ENCODE peak calls at places on chromosomes 16 and 17, in five cellular contexts. B is AG04449, M is ascending aorta, S is GM13976, Y is T-cell. H is an unnamed sample.
A peak's percentile ranks its signal among the peaks of the same experiment; 100 is the strongest.

GRCh38 chr16:29668267-29668666 is 5.2 kb downstream of the SPN start:
- DNase-seq in S (no peak), Y (no peak), B (no peak), M (no peak), H (no peak)

GRCh38 chr17:42179911-42180410 is 981 bp downstream of the KCNH4 start:
- DNase-seq in Y (no peak), B (no peak), M (no peak), S (peak; percentile 70), H (no peak)

GRCh38 chr17:68749742-68750562 is 148.8 kb upstream of the FAM20A start:
- DNase-seq in M (no peak), S (no peak), Y (no peak), B (no peak), H (no peak)

GRCh38 chr17:61323696-61324539 is 75.7 kb upstream of the TBX2 start:
- DNase-seq in S (no peak), Y (no peak), B (no peak), M (no peak), H (no peak)

GRCh38 chr17:9768381-9768934 is 22.9 kb downstream of the DHRS7C start:
- DNase-seq in B (no peak), M (no peak), S (peak; percentile 55), Y (no peak), H (no peak)

GRCh38 chr17:64202683-64203430 is 60.2 kb downstream of the TEX2 start:
- DNase-seq in B (no peak), Y (no peak), M (no peak), S (no peak), H (peak; percentile 67)

GRCh38 chr17:330993-331701 is 21.5 kb downstream of the RPH3AL start:
- DNase-seq in Y (peak; percentile 9), B (no peak), M (no peak), S (no peak), H (no peak)

GRCh38 chr16:84643180-84643583 is 5.1 kb upstream of the KLHL36 start:
- DNase-seq in M (peak; percentile 41), Y (no peak), S (no peak), B (peak; percentile 64), H (peak; percentile 84)

GRCh38 chr16:12067714-12068401 is 91.3 kb downstream of the SNX29 start:
- DNase-seq in S (peak; percentile 81), Y (no peak), B (peak; percentile 46), M (no peak), H (no peak)

GRCh38 chr17:61064087-61064951 is 335.3 kb upstream of the TBX2 start:
- DNase-seq in B (no peak), M (no peak), S (no peak), Y (no peak), H (no peak)

GRCh38 chr17:9924735-9925191 is 19.7 kb upstream of the RCVRN start:
- DNase-seq in S (peak; percentile 78), B (no peak), Y (no peak), M (no peak), H (peak; percentile 52)

GRCh38 chr17:70258465-70258864 is 89.1 kb downstream of the KCNJ2 start:
- DNase-seq in M (no peak), Y (no peak), B (no peak), S (no peak), H (no peak)

GRCh38 chr16:88473666-88474534 is 20.8 kb downstream of the ZFPM1 start:
- DNase-seq in B (no peak), Y (no peak), M (no peak), S (no peak), H (no peak)

GRCh38 chr16:89188064-89188441 is 12.3 kb downstream of the SLC22A31 start:
- DNase-seq in B (no peak), S (no peak), M (no peak), Y (no peak), H (no peak)

GRCh38 chr16:89890886-89891657 is 17.7 kb downstream of the TCF25 start:
- DNase-seq in B (no peak), M (no peak), S (no peak), Y (no peak), H (no peak)

GRCh38 chr16:1174477-1175357 is 21.8 kb downstream of the CACNA1H start:
- DNase-seq in Y (no peak), B (no peak), S (no peak), M (no peak), H (no peak)

GRCh38 chr16:85913688-85914422 is 14.9 kb downstream of the IRF8 start:
- DNase-seq in M (no peak), S (no peak), B (no peak), Y (no peak), H (no peak)

GRCh38 chr17:28385037-28385797 is 13.7 kb downstream of the SARM1 start:
- DNase-seq in M (peak; percentile 1), B (no peak), Y (no peak), S (no peak), H (no peak)

GRCh38 chr16:49608801-49609200 is 235.2 kb downstream of the C16orf78 start:
- DNase-seq in Y (no peak), M (no peak), B (peak; percentile 33), S (no peak), H (no peak)

GRCh38 chr17:83152745-83153611 is 73.6 kb downstream of the METRNL start:
- DNase-seq in S (no peak), M (no peak), B (no peak), Y (no peak), H (no peak)

GRCh38 chr16:24721830-24722238 is 7.6 kb upstream of the TNRC6A start:
- DNase-seq in B (no peak), M (no peak), S (no peak), Y (no peak), H (no peak)

GRCh38 chr17:77371117-77371887 is 230.5 kb downstream of the SEC14L1 start:
- DNase-seq in S (no peak), Y (no peak), M (no peak), B (peak; percentile 62), H (no peak)

GRCh38 chr17:17704931-17705330 is 23.7 kb downstream of the RAI1 start:
- DNase-seq in Y (no peak), M (no peak), S (no peak), B (no peak), H (no peak)

GRCh38 chr16:3528406-3528805 is 27.6 kb downstream of the CLUAP1 start:
- DNase-seq in S (no peak), M (no peak), B (no peak), Y (no peak), H (no peak)

GRCh38 chr16:87392823-87393679 is 915 bp downstream of the MAP1LC3B start:
- DNase-seq in Y (no peak), M (no peak), B (no peak), S (peak; percentile 54), H (no peak)

GRCh38 chr17:76378548-76379274 is 5.7 kb upstream of the SPHK1 start:
- DNase-seq in M (no peak), Y (no peak), S (no peak), B (no peak), H (no peak)

GRCh38 chr16:89246383-89246902 is 28.9 kb downstream of the ZNF778 start:
- DNase-seq in B (no peak), M (no peak), Y (no peak), S (no peak), H (no peak)

GRCh38 chr16:27458196-27458728 is 56.3 kb downstream of the IL21R start:
- DNase-seq in S (no peak), M (no peak), B (no peak), Y (no peak), H (no peak)

GRCh38 chr16:12340151-12340733 is 363.7 kb downstream of the SNX29 start:
- DNase-seq in B (no peak), Y (no peak), M (no peak), S (peak; percentile 49), H (no peak)

GRCh38 chr17:80950466-80951120 is 41.0 kb upstream of the CHMP6 start:
- DNase-seq in B (no peak), M (no peak), Y (no peak), S (no peak), H (no peak)

GRCh38 chr16:26959416-26960009 is 107.2 kb upstream of the C16orf82 start:
- DNase-seq in Y (no peak), S (no peak), B (no peak), M (no peak), H (no peak)

GRCh38 chr17:76265624-76266243 is 586 bp downstream of the UBALD2 start:
- DNase-seq in S (no peak), B (no peak), Y (no peak), M (no peak), H (no peak)

GRCh38 chr17:2849327-2849670 is 53.1 kb downstream of the RAP1GAP2 start:
- DNase-seq in B (no peak), S (no peak), Y (no peak), M (no peak), H (no peak)

GRCh38 chr16:58088116-58088515 is 41.1 kb downstream of the CFAP20 start:
- DNase-seq in S (no peak), B (no peak), M (no peak), Y (no peak), H (no peak)

GRCh38 chr17:6936370-6937028 is 59.4 kb upstream of the ALOX12 start:
- DNase-seq in S (peak; percentile 52), B (no peak), Y (no peak), M (no peak), H (no peak)

GRCh38 chr16:68444058-68444657 is 4.2 kb downstream of the SMPD3 start:
- DNase-seq in S (no peak), Y (no peak), B (no peak), M (no peak), H (no peak)

GRCh38 chr17:21278304-21279197 is 6.0 kb upstream of the MAP2K3 start:
- DNase-seq in Y (peak; percentile 55), S (no peak), B (no peak), M (no peak), H (no peak)